ENCODE peak calls at places on chromosomes 5 and 9, in six cellular contexts. M is fibroblast of lung; R is activated CD8-positive, alpha-beta T cell treated with anti-CD3 and anti-CD28 coated beads, Interleukin-2, amount 10 ng/mL, durations not matched to agents 7 days and 5 days; L is T follicular helper cell; J is AG04450; W is Karpas-422. K is an unnamed sample.

GRCh38 chr5:78794693-78795215 is 146.2 kb upstream of the LHFPL2 start:
- DNase-seq in M (no peak), R (no peak), L (no peak), J (no peak), W (no peak), K (no peak)

GRCh38 chr5:155591273-155591672 is 577.7 kb downstream of the KIF4B start:
- DNase-seq in M (no peak), R (no peak), L (no peak), J (no peak), W (no peak), K (no peak)

GRCh38 chr5:122371511-122372151 is 59.6 kb downstream of the SNCAIP start:
- DNase-seq in M (no peak), R (no peak), L (no peak), J (no peak), W (no peak), K (no peak)

GRCh38 chr9:10134266-10134665 is 478.5 kb downstream of the PTPRD start:
- DNase-seq in M (no peak), R (no peak), L (no peak), J (no peak), W (no peak), K (no peak)

GRCh38 chr9:129436751-129437625 is 183.9 kb downstream of the C9orf50 start:
- DNase-seq in M (peak; percentile 74), R (no peak), L (no peak), J (no peak), W (no peak), K (no peak)

GRCh38 chr9:35690447-35691324 is 961 bp upstream of the TPM2 start:
- DNase-seq in M (peak; percentile 83), R (peak; percentile 39), L (peak; percentile 6), J (no peak), W (no peak), K (no peak)

GRCh38 chr9:94199776-94200175 is 59.3 kb upstream of the ZNF169 start:
- DNase-seq in M (peak; percentile 53), R (no peak), L (no peak), J (no peak), W (no peak), K (no peak)

GRCh38 chr5:100905259-100905914 is 2.3 kb upstream of the ST8SIA4 start:
- DNase-seq in M (no peak), R (peak; percentile 38), L (no peak), J (no peak), W (peak; percentile 72), K (no peak)

GRCh38 chr5:56740000-56740399 is 75.3 kb upstream of the MAP3K1 start:
- DNase-seq in M (no peak), R (no peak), L (no peak), J (no peak), W (no peak), K (no peak)

GRCh38 chr5:77400645-77401044 is 91.5 kb downstream of the WDR41 start:
- DNase-seq in M (peak; percentile 16), R (no peak), L (no peak), J (no peak), W (no peak), K (no peak)

GRCh38 chr9:34717996-34718614 is 8.2 kb upstream of the CCL21 start:
- DNase-seq in M (no peak), R (no peak), L (no peak), J (no peak), W (no peak), K (no peak)

GRCh38 chr9:108093773-108094675 is 604.5 kb upstream of the KLF4 start:
- DNase-seq in M (peak; percentile 98), R (no peak), L (no peak), J (no peak), W (peak; percentile 17), K (no peak)

GRCh38 chr9:134474656-134475050 is 148.4 kb downstream of the RXRA start:
- DNase-seq in M (no peak), R (no peak), L (no peak), J (no peak), W (no peak), K (no peak)

GRCh38 chr5:75281716-75282465 is 45.2 kb upstream of the ANKRD31 start:
- DNase-seq in M (peak; percentile 13), R (no peak), L (no peak), J (no peak), W (no peak), K (no peak)

GRCh38 chr9:114405294-114406034 is 17.7 kb upstream of the AKNA start:
- DNase-seq in M (peak; percentile 61), R (peak; percentile 90), L (peak; percentile 73), J (no peak), W (peak; percentile 93), K (peak; percentile 62)

GRCh38 chr9:130313103-130313858 is 47.7 kb downstream of the HMCN2 start:
- DNase-seq in M (no peak), R (no peak), L (no peak), J (no peak), W (no peak), K (no peak)

GRCh38 chr5:154271466-154271865 is 80.9 kb downstream of the GALNT10 start:
- DNase-seq in M (no peak), R (no peak), L (no peak), J (no peak), W (no peak), K (no peak)

GRCh38 chr9:33458444-33458843 is 11.1 kb upstream of the AQP3 start:
- DNase-seq in M (peak; percentile 40), R (peak; percentile 57), L (peak; percentile 64), J (no peak), W (no peak), K (no peak)

K was measured in smooth muscle cell of the brain vasculature.